ENCODE peak calls at places on chromosomes 7 and 10, in six cellular contexts. F is amniotic stem cell, S is psoas muscle, R is T-cell, A is substantia nigra, W is EL. N is an unnamed sample.

GRCh38 chr10:49618861-49619260 is 5.0 kb downstream of the CHAT start:
- DNase-seq in F (no peak), S (no peak), R (no peak), A (no peak), W (peak), N (no peak)

GRCh38 chr10:6052247-6053221 is 9.6 kb downstream of the IL2RA start:
- DNase-seq in F (no peak), S (no peak), R (peak), A (no peak), W (no peak), N (no peak)

GRCh38 chr7:98240961-98241673 is 10.9 kb downstream of the TECPR1 start:
- DNase-seq in F (no peak), S (no peak), R (no peak), A (no peak), W (peak), N (peak)

GRCh38 chr10:113225364-113225763 is 275.3 kb downstream of the TCF7L2 start:
- DNase-seq in F (no peak), S (no peak), R (no peak), A (no peak), W (no peak), N (no peak)

GRCh38 chr7:107614425-107614824 is 34.4 kb downstream of the BCAP29 start:
- DNase-seq in F (no peak), S (no peak), R (no peak), A (no peak), W (peak), N (peak)

GRCh38 chr10:49761789-49762565 is at the start of gene OGDHL:
- DNase-seq in F (peak), S (peak), R (no peak), A (no peak), W (peak), N (peak)

GRCh38 chr10:30433286-30433778 is 652 bp upstream of the MAP3K8 start:
- DNase-seq in F (peak), S (peak), R (peak), A (no peak), W (peak), N (peak)

GRCh38 chr7:35971133-35971995 is 170.5 kb downstream of the SEPTIN7 start:
- DNase-seq in F (no peak), S (no peak), R (no peak), A (no peak), W (no peak), N (no peak)

GRCh38 chr7:28048694-28049093 is 131.9 kb downstream of the JAZF1 start:
- DNase-seq in F (no peak), S (no peak), R (no peak), A (no peak), W (no peak), N (no peak)

GRCh38 chr7:77653572-77653971 is 42.7 kb upstream of the RSBN1L start:
- DNase-seq in F (no peak), S (no peak), R (no peak), A (no peak), W (no peak), N (no peak)

GRCh38 chr10:4693967-4694366 is 132.0 kb upstream of the AKR1E2 start:
- DNase-seq in F (no peak), S (no peak), R (no peak), A (no peak), W (no peak), N (no peak)

GRCh38 chr10:124508907-124509454 is 47.4 kb downstream of the LHPP start:
- DNase-seq in F (no peak), S (no peak), R (no peak), A (no peak), W (no peak), N (no peak)

GRCh38 chr7:132134814-132135445 is 441.3 kb downstream of the PLXNA4 start:
- DNase-seq in F (no peak), S (no peak), R (no peak), A (no peak), W (no peak), N (no peak)

GRCh38 chr7:137760111-137760510 is 86.7 kb downstream of the DGKI start:
- DNase-seq in F (no peak), S (no peak), R (no peak), A (no peak), W (no peak), N (no peak)

GRCh38 chr10:43212043-43212721 is 54.7 kb downstream of the RASGEF1A start:
- DNase-seq in F (no peak), S (peak), R (no peak), A (no peak), W (no peak), N (no peak)

GRCh38 chr10:74012480-74012879 is 14.6 kb downstream of the VCL start:
- DNase-seq in F (no peak), S (no peak), R (no peak), A (no peak), W (no peak), N (no peak)

GRCh38 chr10:649798-650690 is 39.4 kb downstream of the DIP2C start:
- DNase-seq in F (no peak), S (no peak), R (no peak), A (no peak), W (no peak), N (peak)

GRCh38 chr10:75426880-75427279 is 4.5 kb upstream of the LRMDA start:
- DNase-seq in F (no peak), S (no peak), R (no peak), A (no peak), W (no peak), N (no peak)

GRCh38 chr7:138468244-138469123 is 8.4 kb downstream of the TRIM24 start:
- DNase-seq in F (no peak), S (no peak), R (no peak), A (peak), W (no peak), N (peak)

GRCh38 chr7:132980406-132980805 is 101.5 kb downstream of the CHCHD3 start:
- DNase-seq in F (no peak), S (no peak), R (no peak), A (no peak), W (no peak), N (no peak)

GRCh38 chr7:107622429-107622828 is 38.2 kb upstream of the SLC26A4 start:
- DNase-seq in F (no peak), S (no peak), R (no peak), A (no peak), W (peak), N (peak)

GRCh38 chr7:41103331-41103730 is 599.6 kb downstream of the INHBA start:
- DNase-seq in F (no peak), S (no peak), R (no peak), A (no peak), W (peak), N (no peak)

GRCh38 chr10:78038105-78038504 is 4.4 kb downstream of the RPS24 start:
- DNase-seq in F (no peak), S (no peak), R (no peak), A (no peak), W (no peak), N (no peak)

GRCh38 chr10:7819126-7819470 is 793 bp downstream of the TAF3 start:
- DNase-seq in F (no peak), S (peak), R (peak), A (no peak), W (peak), N (peak)

GRCh38 chr7:90910136-90910535 is 314.0 kb downstream of the CDK14 start:
- DNase-seq in F (no peak), S (no peak), R (no peak), A (no peak), W (peak), N (no peak)

GRCh38 chr7:1823376-1824150 is 153.5 kb downstream of the ELFN1 start:
- DNase-seq in F (no peak), S (no peak), R (no peak), A (no peak), W (no peak), N (no peak)

N was measured in AG08396.